ENCODE peak calls at places on chromosomes 1 and 21, in five cellular contexts. One of them, this sample, is unnamed.

GRCh38 chr21:28633803-28634572 is 358.7 kb downstream of the LTN1 start:
- DNase-seq in T-helper 2 cell: no peak
- DNase-seq in SW480: no peak
- DNase-seq in Right ventricle myocardium superior: peak
- DNase-seq in osteocyte: no peak
- DNase-seq in this sample: no peak

GRCh38 chr1:163290025-163290610 is 31.6 kb upstream of the NUF2 start:
- DNase-seq in T-helper 2 cell: no peak
- DNase-seq in SW480: no peak
- DNase-seq in Right ventricle myocardium superior: no peak
- DNase-seq in osteocyte: no peak
- DNase-seq in this sample: no peak

GRCh38 chr1:106747791-106748190 is 308.7 kb upstream of the PRMT6 start:
- DNase-seq in T-helper 2 cell: no peak
- DNase-seq in SW480: no peak
- DNase-seq in Right ventricle myocardium superior: peak
- DNase-seq in osteocyte: no peak
- DNase-seq in this sample: no peak

GRCh38 chr1:35883681-35884155 is 709 bp downstream of the AGO1 start:
- DNase-seq in T-helper 2 cell: peak
- DNase-seq in SW480: peak
- DNase-seq in Right ventricle myocardium superior: peak
- DNase-seq in osteocyte: no peak
- DNase-seq in this sample: no peak

GRCh38 chr1:45913183-45913924 is 109.9 kb downstream of the MAST2 start:
- DNase-seq in T-helper 2 cell: no peak
- DNase-seq in SW480: no peak
- DNase-seq in Right ventricle myocardium superior: peak
- DNase-seq in osteocyte: no peak
- DNase-seq in this sample: no peak

GRCh38 chr1:19393051-19393450 is 80.9 kb downstream of the SLC66A1 start:
- DNase-seq in T-helper 2 cell: no peak
- DNase-seq in SW480: no peak
- DNase-seq in Right ventricle myocardium superior: no peak
- DNase-seq in osteocyte: no peak
- DNase-seq in this sample: no peak

GRCh38 chr1:195744256-195744655 is 864.0 kb downstream of the KCNT2 start:
- DNase-seq in T-helper 2 cell: no peak
- DNase-seq in SW480: no peak
- DNase-seq in Right ventricle myocardium superior: no peak
- DNase-seq in osteocyte: no peak
- DNase-seq in this sample: no peak

GRCh38 chr1:157878059-157878458 is 36.5 kb upstream of the CD5L start:
- DNase-seq in T-helper 2 cell: no peak
- DNase-seq in SW480: peak
- DNase-seq in Right ventricle myocardium superior: no peak
- DNase-seq in osteocyte: no peak
- DNase-seq in this sample: no peak

GRCh38 chr1:107707111-107707510 is 257.9 kb downstream of the VAV3 start:
- DNase-seq in T-helper 2 cell: no peak
- DNase-seq in SW480: no peak
- DNase-seq in Right ventricle myocardium superior: no peak
- DNase-seq in osteocyte: no peak
- DNase-seq in this sample: no peak

GRCh38 chr21:25850126-25850831 is 115.5 kb downstream of the GABPA start:
- DNase-seq in T-helper 2 cell: no peak
- DNase-seq in SW480: no peak
- DNase-seq in Right ventricle myocardium superior: no peak
- DNase-seq in osteocyte: no peak
- DNase-seq in this sample: no peak

GRCh38 chr1:115307621-115308020 is 30.4 kb downstream of the NGF start:
- DNase-seq in T-helper 2 cell: no peak
- DNase-seq in SW480: no peak
- DNase-seq in Right ventricle myocardium superior: no peak
- DNase-seq in osteocyte: no peak
- DNase-seq in this sample: no peak

GRCh38 chr1:227950735-227951224 is 3.0 kb upstream of the WNT9A start:
- DNase-seq in T-helper 2 cell: no peak
- DNase-seq in SW480: no peak
- DNase-seq in Right ventricle myocardium superior: no peak
- DNase-seq in osteocyte: peak
- DNase-seq in this sample: no peak

GRCh38 chr1:54362881-54363340 is 43.3 kb downstream of the SSBP3 start:
- DNase-seq in T-helper 2 cell: no peak
- DNase-seq in SW480: no peak
- DNase-seq in Right ventricle myocardium superior: no peak
- DNase-seq in osteocyte: no peak
- DNase-seq in this sample: no peak

GRCh38 chr1:167103236-167103894 is 9.5 kb downstream of the STYXL2 start:
- DNase-seq in T-helper 2 cell: no peak
- DNase-seq in SW480: no peak
- DNase-seq in Right ventricle myocardium superior: no peak
- DNase-seq in osteocyte: no peak
- DNase-seq in this sample: no peak

GRCh38 chr1:25774921-25775774 is 24.8 kb upstream of the SELENON start:
- DNase-seq in T-helper 2 cell: peak
- DNase-seq in SW480: no peak
- DNase-seq in Right ventricle myocardium superior: no peak
- DNase-seq in osteocyte: no peak
- DNase-seq in this sample: peak

GRCh38 chr21:25925064-25925463 is 190.3 kb downstream of the GABPA start:
- DNase-seq in T-helper 2 cell: no peak
- DNase-seq in SW480: no peak
- DNase-seq in Right ventricle myocardium superior: no peak
- DNase-seq in osteocyte: no peak
- DNase-seq in this sample: no peak

GRCh38 chr1:10170362-10170665 is 40.1 kb upstream of the KIF1B start:
- DNase-seq in T-helper 2 cell: no peak
- DNase-seq in SW480: no peak
- DNase-seq in Right ventricle myocardium superior: no peak
- DNase-seq in osteocyte: no peak
- DNase-seq in this sample: no peak

GRCh38 chr1:26853156-26853555 is 9.8 kb upstream of the SFN start:
- DNase-seq in T-helper 2 cell: peak
- DNase-seq in SW480: peak
- DNase-seq in Right ventricle myocardium superior: peak
- DNase-seq in osteocyte: peak
- DNase-seq in this sample: peak

GRCh38 chr21:14684071-14684470 is 138.0 kb upstream of the SAMSN1 start:
- DNase-seq in T-helper 2 cell: no peak
- DNase-seq in SW480: no peak
- DNase-seq in Right ventricle myocardium superior: no peak
- DNase-seq in osteocyte: no peak
- DNase-seq in this sample: no peak

GRCh38 chr1:67700692-67701410 is 15.8 kb downstream of the GADD45A start:
- DNase-seq in T-helper 2 cell: no peak
- DNase-seq in SW480: peak
- DNase-seq in Right ventricle myocardium superior: no peak
- DNase-seq in osteocyte: no peak
- DNase-seq in this sample: no peak

GRCh38 chr1:207904377-207904902 is 6.5 kb downstream of the CD34 start:
- DNase-seq in T-helper 2 cell: no peak
- DNase-seq in SW480: no peak
- DNase-seq in Right ventricle myocardium superior: no peak
- DNase-seq in osteocyte: no peak
- DNase-seq in this sample: no peak

GRCh38 chr1:68321084-68321685 is 88.9 kb upstream of the WLS start:
- DNase-seq in T-helper 2 cell: no peak
- DNase-seq in SW480: peak
- DNase-seq in Right ventricle myocardium superior: peak
- DNase-seq in osteocyte: peak
- DNase-seq in this sample: no peak